ENCODE peak calls at places on chromosomes 7 and 10, in nine cellular contexts. F is breast epithelium, S is testis, X is endothelial cell of umbilical vein, Q is tibial nerve, D is stomach, K is A549, M is ovary, V is HCT116. N is an unnamed sample.

GRCh38 chr10:103467391-103467790 is 8.7 kb upstream of the CALHM1 start:
- DNase-seq in F (no peak), S (no peak), X (no peak), Q (no peak), D (no peak), K (no peak), M (no peak), V (no peak), N (no peak)

GRCh38 chr10:84543077-84543476 is 214.7 kb downstream of the CCSER2 start:
- DNase-seq in F (no peak), S (no peak), X (no peak), Q (no peak), D (no peak), K (no peak), M (no peak), V (no peak), N (no peak)

GRCh38 chr7:44087914-44088838 is 5.8 kb upstream of the POLM start:
- DNase-seq in F (no peak), S (peak), X (no peak), Q (peak), D (no peak), K (no peak), M (peak), V (no peak), N (no peak)

GRCh38 chr10:63681965-63682704 is 160.9 kb downstream of the REEP3 start:
- DNase-seq in F (no peak), S (peak), X (peak), Q (peak), D (no peak), K (no peak), M (peak), V (no peak), N (no peak)

GRCh38 chr7:38102486-38102885 is 75.6 kb upstream of the STARD3NL start:
- DNase-seq in F (no peak), S (no peak), X (peak), Q (no peak), D (no peak), K (no peak), M (no peak), V (no peak), N (no peak)

GRCh38 chr7:98105942-98106544 is 619 bp upstream of the LMTK2 start:
- DNase-seq in F (no peak), S (no peak), X (no peak), Q (no peak), D (no peak), K (no peak), M (no peak), V (no peak), N (peak)

GRCh38 chr10:27819781-27820531 is 74.3 kb upstream of the MKX start:
- DNase-seq in F (no peak), S (no peak), X (no peak), Q (no peak), D (no peak), K (no peak), M (peak), V (no peak), N (no peak)

GRCh38 chr7:44884553-44885393 is 557 bp downstream of the PURB start:
- DNase-seq in F (peak), S (peak), X (peak), Q (peak), D (peak), K (no peak), M (peak), V (no peak), N (peak)

GRCh38 chr7:135320277-135320676 is 86.6 kb downstream of the STRA8 start:
- DNase-seq in F (peak), S (peak), X (peak), Q (peak), D (peak), K (no peak), M (peak), V (no peak), N (peak)

GRCh38 chr7:149880871-149881301 is 7.1 kb downstream of the ATP6V0E2 start:
- DNase-seq in F (no peak), S (no peak), X (no peak), Q (no peak), D (no peak), K (no peak), M (no peak), V (no peak), N (no peak)

GRCh38 chr10:48390933-48391845 is 84.7 kb downstream of the MAPK8 start:
- DNase-seq in F (no peak), S (no peak), X (peak), Q (no peak), D (no peak), K (no peak), M (no peak), V (peak), N (no peak)

GRCh38 chr7:130367088-130367755 is 13.1 kb upstream of the CPA1 start:
- DNase-seq in F (no peak), S (no peak), X (no peak), Q (no peak), D (no peak), K (no peak), M (no peak), V (no peak), N (no peak)

GRCh38 chr7:142463401-142463850 is 205.6 kb upstream of the PRSS58 start:
- DNase-seq in F (no peak), S (no peak), X (no peak), Q (no peak), D (no peak), K (no peak), M (no peak), V (no peak), N (no peak)

GRCh38 chr7:416761-417624 is 102.7 kb downstream of the PDGFA start:
- DNase-seq in F (no peak), S (no peak), X (no peak), Q (no peak), D (no peak), K (no peak), M (no peak), V (no peak), N (no peak)

GRCh38 chr10:93926613-93927012 is 32.8 kb downstream of the SLC35G1 start:
- DNase-seq in F (no peak), S (no peak), X (no peak), Q (no peak), D (no peak), K (no peak), M (no peak), V (no peak), N (no peak)

GRCh38 chr7:151006590-151007300 is 15.9 kb downstream of the NOS3 start:
- DNase-seq in F (no peak), S (no peak), X (no peak), Q (no peak), D (no peak), K (no peak), M (no peak), V (no peak), N (no peak)

GRCh38 chr7:65902306-65902705 is 29.4 kb downstream of the VKORC1L1 start:
- DNase-seq in F (no peak), S (no peak), X (no peak), Q (no peak), D (no peak), K (no peak), M (no peak), V (no peak), N (no peak)

GRCh38 chr10:114042895-114043531 is 653 bp upstream of the ADRB1 start:
- DNase-seq in F (no peak), S (peak), X (peak), Q (no peak), D (peak), K (peak), M (no peak), V (peak), N (no peak)

GRCh38 chr7:139232893-139233292 is 1.9 kb downstream of the UBN2 start:
- DNase-seq in F (no peak), S (no peak), X (peak), Q (no peak), D (no peak), K (peak), M (no peak), V (no peak), N (no peak)

GRCh38 chr10:117221156-117221711 is 19.7 kb upstream of the SLC18A2 start:
- DNase-seq in F (no peak), S (no peak), X (no peak), Q (no peak), D (no peak), K (peak), M (no peak), V (peak), N (no peak)

GRCh38 chr7:11760372-11760771 is 71.6 kb downstream of the THSD7A start:
- DNase-seq in F (no peak), S (no peak), X (no peak), Q (no peak), D (no peak), K (no peak), M (no peak), V (no peak), N (no peak)

GRCh38 chr10:127576751-127577161 is 27.6 kb downstream of the NPS start:
- DNase-seq in F (no peak), S (peak), X (no peak), Q (no peak), D (no peak), K (no peak), M (peak), V (no peak), N (no peak)

GRCh38 chr10:82150123-82150900 is 275.3 kb downstream of the NRG3 start:
- DNase-seq in F (no peak), S (peak), X (peak), Q (no peak), D (no peak), K (no peak), M (no peak), V (no peak), N (peak)

GRCh38 chr10:42488416-42488815 is 150.0 kb downstream of the ZNF33B start:
- DNase-seq in F (no peak), S (no peak), X (peak), Q (no peak), D (no peak), K (no peak), M (no peak), V (no peak), N (no peak)

GRCh38 chr10:77837248-77837924 is 89.2 kb downstream of the DLG5 start:
- DNase-seq in F (no peak), S (peak), X (no peak), Q (peak), D (peak), K (no peak), M (no peak), V (no peak), N (peak)

GRCh38 chr7:42605800-42606199 is 306.1 kb downstream of the C7orf25 start:
- DNase-seq in F (no peak), S (no peak), X (no peak), Q (no peak), D (no peak), K (no peak), M (no peak), V (no peak), N (no peak)

GRCh38 chr7:107186242-107186641 is 17.4 kb downstream of the HBP1 start:
- DNase-seq in F (no peak), S (no peak), X (no peak), Q (no peak), D (no peak), K (no peak), M (no peak), V (no peak), N (no peak)

GRCh38 chr10:36019749-36020148 is 377.7 kb upstream of the FZD8 start:
- DNase-seq in F (no peak), S (no peak), X (no peak), Q (no peak), D (no peak), K (no peak), M (no peak), V (no peak), N (no peak)

GRCh38 chr7:96786261-96786997 is 76.8 kb upstream of the SEM1 start:
- DNase-seq in F (peak), S (peak), X (peak), Q (no peak), D (no peak), K (no peak), M (peak), V (no peak), N (no peak)

GRCh38 chr7:152856351-152856750 is 96.8 kb downstream of the ACTR3B start:
- DNase-seq in F (no peak), S (no peak), X (no peak), Q (no peak), D (no peak), K (no peak), M (no peak), V (no peak), N (no peak)

GRCh38 chr7:105521027-105521730 is 892 bp downstream of the PUS7 start:
- DNase-seq in F (no peak), S (peak), X (peak), Q (peak), D (peak), K (peak), M (peak), V (no peak), N (peak)

GRCh38 chr7:75056476-75056875 is 17.1 kb downstream of the RCC1L start:
- DNase-seq in F (no peak), S (no peak), X (no peak), Q (peak), D (no peak), K (no peak), M (peak), V (no peak), N (no peak)

GRCh38 chr10:29719281-29719675 is 84.5 kb upstream of the SVIL start:
- DNase-seq in F (no peak), S (no peak), X (no peak), Q (no peak), D (no peak), K (no peak), M (no peak), V (no peak), N (no peak)

DNA sequence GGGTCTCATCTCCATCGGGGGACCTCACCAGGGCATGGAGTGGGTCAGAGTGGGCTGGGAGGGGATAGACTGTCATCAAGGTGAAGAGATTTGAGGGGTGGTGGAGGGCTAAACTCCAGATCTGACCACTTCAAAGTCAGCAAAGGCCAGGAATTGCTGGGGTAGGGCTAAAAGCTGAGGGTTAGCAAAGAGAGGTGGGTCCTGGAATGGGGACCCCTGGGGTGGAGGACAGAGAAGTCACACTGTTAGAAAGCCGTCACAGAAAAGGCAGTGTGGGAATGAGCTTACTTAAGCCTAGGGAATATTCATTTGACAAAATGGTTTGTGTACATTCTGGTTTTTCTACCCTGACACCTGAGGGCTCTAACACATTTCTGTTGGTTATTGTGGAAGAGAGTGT is 6.2 kb downstream of the FBH1 start:
- DNase-seq in F (no peak), S (no peak), X (no peak), Q (no peak), D (peak), K (no peak), M (no peak), V (no peak), N (no peak)
- TF ChIP-seq POLR2A in F (no peak), S (no peak), X (no peak), Q (no peak), D (no peak), K (no peak), M (no peak), V (no peak), N (no peak)

DNA sequence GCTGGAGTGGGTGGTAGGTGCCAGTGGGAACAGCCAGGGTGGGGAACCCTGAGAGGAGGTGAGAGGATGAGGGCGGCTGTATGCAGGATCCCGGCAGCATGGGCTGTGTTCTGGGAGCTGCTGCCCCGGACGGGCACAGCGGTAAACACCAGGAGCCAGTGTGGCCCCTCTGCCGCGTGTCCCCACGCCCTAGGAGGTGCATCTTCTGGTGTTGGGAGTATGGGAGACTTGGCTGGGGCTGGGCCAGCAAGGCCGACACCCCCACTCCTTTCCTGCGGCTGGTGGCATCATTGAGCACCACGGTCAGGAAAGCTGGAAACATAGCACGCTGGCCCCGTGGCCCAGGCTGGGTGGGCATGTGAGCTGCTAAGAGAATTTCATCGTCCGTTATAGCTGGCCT is 24.4 kb upstream of the JAKMIP3 start:
- DNase-seq in F (no peak), S (no peak), X (no peak), Q (no peak), D (no peak), K (no peak), M (no peak), V (no peak), N (no peak)
- TF ChIP-seq POLR2A in F (no peak), S (no peak), X (no peak), Q (no peak), D (no peak), K (no peak), M (no peak), V (no peak), N (no peak)

GRCh38 chr10:111076682-111077661 is at the start of gene ADRA2A:
- DNase-seq in F (no peak), S (peak), X (peak), Q (no peak), D (peak), K (peak), M (peak), V (no peak), N (peak)
- TF ChIP-seq POLR2A in F (no peak), S (no peak), X (no peak), Q (no peak), D (no peak), K (no peak), M (peak), V (no peak), N (no peak)

GRCh38 chr10:61899997-61900828 is 1.3 kb upstream of the ARID5B start:
- DNase-seq in F (peak), S (peak), X (peak), Q (peak), D (peak), K (peak), M (peak), V (no peak), N (peak)
- TF ChIP-seq POLR2A in F (no peak), S (no peak), X (no peak), Q (no peak), D (no peak), K (no peak), M (no peak), V (no peak), N (no peak)

DNA sequence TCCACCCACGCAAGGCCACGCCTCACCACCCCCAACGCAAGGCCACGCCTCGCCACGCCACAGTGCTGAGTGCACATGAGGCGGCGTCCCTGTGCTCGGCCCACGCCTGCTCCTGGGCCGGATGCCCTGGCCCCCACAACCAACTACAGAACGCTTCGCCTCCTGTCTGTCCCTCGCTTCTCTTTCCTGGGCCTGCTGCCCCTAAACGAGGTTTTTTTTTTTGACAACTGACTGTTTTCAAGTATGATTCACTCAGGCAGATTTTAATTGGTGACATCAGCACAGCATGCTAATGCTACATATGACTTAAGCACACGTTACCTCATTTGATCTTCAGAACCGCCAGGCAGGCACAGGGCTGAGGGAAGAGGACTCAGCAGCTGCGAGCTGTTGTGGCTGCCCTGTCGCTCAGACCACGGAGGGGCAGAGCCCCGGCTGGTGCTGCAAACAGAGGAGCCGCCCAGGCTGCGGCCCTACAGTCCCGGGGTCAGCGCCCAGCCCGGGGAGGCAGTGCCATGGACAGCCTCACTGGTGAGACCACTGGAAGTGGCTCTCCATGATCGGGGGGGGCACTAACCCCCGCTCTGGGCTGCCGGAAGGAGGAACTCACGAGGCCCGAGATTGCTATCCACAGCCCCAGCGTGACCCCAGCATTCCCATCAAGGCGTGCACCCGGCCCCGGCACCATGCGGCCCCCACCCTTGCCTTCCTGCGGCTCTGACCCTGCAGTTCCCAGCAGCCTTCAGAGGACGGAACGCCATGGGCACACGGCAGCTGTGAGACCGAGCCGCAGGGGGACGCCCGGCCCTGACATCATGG is 212.8 kb downstream of the MAD1L1 start:
- DNase-seq in F (no peak), S (no peak), X (peak), Q (peak), D (no peak), K (no peak), M (no peak), V (no peak), N (peak)
- TF ChIP-seq POLR2A in F (no peak), S (no peak), X (no peak), Q (no peak), D (no peak), K (no peak), M (no peak), V (no peak), N (peak)

DNA sequence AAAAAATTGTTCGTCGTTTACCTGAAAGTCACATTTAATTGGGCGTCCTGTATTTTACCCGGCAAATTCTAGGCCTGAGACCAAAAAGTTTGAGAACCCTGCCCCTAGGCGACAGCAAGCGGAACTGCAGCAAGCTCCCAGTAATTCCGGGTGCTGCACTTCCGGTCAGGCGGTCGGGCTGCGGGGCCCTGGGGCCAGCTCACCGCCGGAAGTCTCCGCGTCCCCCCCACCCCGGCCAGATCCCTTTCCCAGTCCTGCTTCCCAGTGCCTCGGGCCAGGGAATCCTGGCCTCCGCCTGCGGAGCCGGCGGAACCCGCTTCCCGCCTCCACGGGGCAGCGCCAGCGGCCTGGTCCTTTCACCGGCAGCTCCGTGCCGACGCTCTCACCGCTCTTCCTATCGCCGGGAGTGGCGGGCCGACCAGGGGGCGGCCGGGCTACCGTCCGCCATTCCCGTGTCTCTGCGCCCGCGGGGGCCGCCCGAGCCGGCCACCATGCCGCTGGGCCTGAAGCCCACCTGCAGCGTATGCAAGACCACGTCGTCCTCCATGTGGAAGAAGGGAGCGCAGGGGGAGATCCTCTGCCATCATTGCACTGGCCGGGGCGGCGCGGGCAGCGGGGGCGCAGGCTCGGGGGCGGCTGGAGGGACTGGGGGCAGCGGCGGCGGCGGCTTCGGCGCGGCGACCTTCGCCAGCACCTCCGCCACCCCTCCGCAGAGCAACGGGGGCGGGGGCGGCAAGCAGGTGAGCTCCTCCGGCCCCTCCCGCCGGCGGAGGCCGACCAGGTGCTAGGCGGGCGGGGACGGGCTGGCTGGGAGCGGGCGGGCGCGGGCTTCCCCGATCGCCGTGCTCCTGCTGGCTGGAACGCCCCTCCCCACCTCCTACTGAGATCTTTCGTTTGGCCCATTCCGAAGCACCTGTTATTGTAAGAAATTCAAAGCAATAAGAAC is at the start of gene GATAD1:
- DNase-seq in F (peak), S (peak), X (peak), Q (peak), D (peak), K (peak), M (peak), V (peak), N (peak)
- TF ChIP-seq POLR2A in F (peak), S (no peak), X (peak), Q (peak), D (no peak), K (peak), M (peak), V (peak), N (peak)

N was measured in erythroblast.